ENCODE peak calls at places on chromosome 3, in ten cellular contexts. One of them, this sample, is unnamed.
A peak's percentile ranks its signal among the peaks of the same experiment; 100 is the strongest.

GRCh38 chr3:67418539-67419529 is 235.6 kb downstream of the SUCLG2 start:
- DNase-seq in GM23338: no peak
- DNase-seq in GM12891: no peak
- DNase-seq in breast epithelium: no peak
- DNase-seq in HCT116: no peak
- DNase-seq in transverse colon: no peak
- DNase-seq in SK-N-SH: no peak
- DNase-seq in stomach: no peak
- DNase-seq in suprapubic skin: no peak
- DNase-seq in esophagus muscularis mucosa: no peak
- DNase-seq in this sample: no peak

GRCh38 chr3:32181370-32181769 is 57.1 kb upstream of the CMTM8 start:
- DNase-seq in GM23338: no peak
- DNase-seq in GM12891: no peak
- DNase-seq in breast epithelium: no peak
- DNase-seq in HCT116: no peak
- DNase-seq in transverse colon: no peak
- DNase-seq in SK-N-SH: no peak
- DNase-seq in stomach: no peak
- DNase-seq in suprapubic skin: no peak
- DNase-seq in esophagus muscularis mucosa: no peak
- DNase-seq in this sample: no peak

GRCh38 chr3:42906905-42907183 is 902 bp downstream of the ZNF662 start:
- DNase-seq in GM23338: no peak
- DNase-seq in GM12891: no peak
- DNase-seq in breast epithelium: no peak
- DNase-seq in HCT116: no peak
- DNase-seq in transverse colon: no peak
- DNase-seq in SK-N-SH: no peak
- DNase-seq in stomach: no peak
- DNase-seq in suprapubic skin: no peak
- DNase-seq in esophagus muscularis mucosa: no peak
- DNase-seq in this sample: no peak

GRCh38 chr3:61005591-61005990 is 245.7 kb downstream of the FHIT start:
- DNase-seq in GM23338: no peak
- DNase-seq in GM12891: no peak
- DNase-seq in breast epithelium: no peak
- DNase-seq in HCT116: no peak
- DNase-seq in transverse colon: no peak
- DNase-seq in SK-N-SH: no peak
- DNase-seq in stomach: no peak
- DNase-seq in suprapubic skin: no peak
- DNase-seq in esophagus muscularis mucosa: no peak
- DNase-seq in this sample: no peak

GRCh38 chr3:29065211-29065785 is 215.6 kb upstream of the RBMS3 start:
- DNase-seq in GM23338: peak; percentile 83
- DNase-seq in GM12891: no peak
- DNase-seq in breast epithelium: peak; percentile 53
- DNase-seq in HCT116: no peak
- DNase-seq in transverse colon: peak; percentile 29
- DNase-seq in SK-N-SH: peak; percentile 19
- DNase-seq in stomach: peak; percentile 69
- DNase-seq in suprapubic skin: peak; percentile 65
- DNase-seq in esophagus muscularis mucosa: no peak
- DNase-seq in this sample: no peak

GRCh38 chr3:74601793-74602192 is 12.7 kb downstream of the CNTN3 start:
- DNase-seq in GM23338: no peak
- DNase-seq in GM12891: no peak
- DNase-seq in breast epithelium: no peak
- DNase-seq in HCT116: no peak
- DNase-seq in transverse colon: no peak
- DNase-seq in SK-N-SH: no peak
- DNase-seq in stomach: no peak
- DNase-seq in suprapubic skin: no peak
- DNase-seq in esophagus muscularis mucosa: no peak
- DNase-seq in this sample: no peak

GRCh38 chr3:43549626-43550025 is 72.2 kb downstream of the ANO10 start:
- DNase-seq in GM23338: no peak
- DNase-seq in GM12891: no peak
- DNase-seq in breast epithelium: no peak
- DNase-seq in HCT116: no peak
- DNase-seq in transverse colon: no peak
- DNase-seq in SK-N-SH: no peak
- DNase-seq in stomach: no peak
- DNase-seq in suprapubic skin: no peak
- DNase-seq in esophagus muscularis mucosa: no peak
- DNase-seq in this sample: no peak

GRCh38 chr3:78941587-78941986 is 826.2 kb downstream of the ROBO1 start:
- DNase-seq in GM23338: no peak
- DNase-seq in GM12891: no peak
- DNase-seq in breast epithelium: no peak
- DNase-seq in HCT116: no peak
- DNase-seq in transverse colon: no peak
- DNase-seq in SK-N-SH: no peak
- DNase-seq in stomach: no peak
- DNase-seq in suprapubic skin: no peak
- DNase-seq in esophagus muscularis mucosa: no peak
- DNase-seq in this sample: no peak

GRCh38 chr3:23817508-23818223 is 11.9 kb downstream of the UBE2E1 start:
- DNase-seq in GM23338: no peak
- DNase-seq in GM12891: no peak
- DNase-seq in breast epithelium: no peak
- DNase-seq in HCT116: no peak
- DNase-seq in transverse colon: no peak
- DNase-seq in SK-N-SH: no peak
- DNase-seq in stomach: no peak
- DNase-seq in suprapubic skin: no peak
- DNase-seq in esophagus muscularis mucosa: no peak
- DNase-seq in this sample: no peak

GRCh38 chr3:181699171-181699903 is 12.4 kb upstream of the SOX2 start:
- DNase-seq in GM23338: peak; percentile 77
- DNase-seq in GM12891: no peak
- DNase-seq in breast epithelium: no peak
- DNase-seq in HCT116: no peak
- DNase-seq in transverse colon: no peak
- DNase-seq in SK-N-SH: no peak
- DNase-seq in stomach: no peak
- DNase-seq in suprapubic skin: no peak
- DNase-seq in esophagus muscularis mucosa: no peak
- DNase-seq in this sample: no peak

GRCh38 chr3:181698263-181698944 is 13.3 kb upstream of the SOX2 start:
- DNase-seq in GM23338: peak; percentile 32
- DNase-seq in GM12891: no peak
- DNase-seq in breast epithelium: no peak
- DNase-seq in HCT116: no peak
- DNase-seq in transverse colon: no peak
- DNase-seq in SK-N-SH: peak; percentile 47
- DNase-seq in stomach: no peak
- DNase-seq in suprapubic skin: no peak
- DNase-seq in esophagus muscularis mucosa: no peak
- DNase-seq in this sample: no peak

GRCh38 chr3:181695661-181696491 is 15.8 kb upstream of the SOX2 start:
- DNase-seq in GM23338: no peak
- DNase-seq in GM12891: no peak
- DNase-seq in breast epithelium: no peak
- DNase-seq in HCT116: no peak
- DNase-seq in transverse colon: no peak
- DNase-seq in SK-N-SH: no peak
- DNase-seq in stomach: peak; percentile 38
- DNase-seq in suprapubic skin: no peak
- DNase-seq in esophagus muscularis mucosa: no peak
- DNase-seq in this sample: no peak

GRCh38 chr3:181694805-181695660 is 16.7 kb upstream of the SOX2 start:
- DNase-seq in GM23338: peak; percentile 81
- DNase-seq in GM12891: no peak
- DNase-seq in breast epithelium: peak; percentile 72
- DNase-seq in HCT116: no peak
- DNase-seq in transverse colon: peak; percentile 32
- DNase-seq in SK-N-SH: no peak
- DNase-seq in stomach: peak; percentile 47
- DNase-seq in suprapubic skin: peak; percentile 74
- DNase-seq in esophagus muscularis mucosa: no peak
- DNase-seq in this sample: no peak

DNA sequence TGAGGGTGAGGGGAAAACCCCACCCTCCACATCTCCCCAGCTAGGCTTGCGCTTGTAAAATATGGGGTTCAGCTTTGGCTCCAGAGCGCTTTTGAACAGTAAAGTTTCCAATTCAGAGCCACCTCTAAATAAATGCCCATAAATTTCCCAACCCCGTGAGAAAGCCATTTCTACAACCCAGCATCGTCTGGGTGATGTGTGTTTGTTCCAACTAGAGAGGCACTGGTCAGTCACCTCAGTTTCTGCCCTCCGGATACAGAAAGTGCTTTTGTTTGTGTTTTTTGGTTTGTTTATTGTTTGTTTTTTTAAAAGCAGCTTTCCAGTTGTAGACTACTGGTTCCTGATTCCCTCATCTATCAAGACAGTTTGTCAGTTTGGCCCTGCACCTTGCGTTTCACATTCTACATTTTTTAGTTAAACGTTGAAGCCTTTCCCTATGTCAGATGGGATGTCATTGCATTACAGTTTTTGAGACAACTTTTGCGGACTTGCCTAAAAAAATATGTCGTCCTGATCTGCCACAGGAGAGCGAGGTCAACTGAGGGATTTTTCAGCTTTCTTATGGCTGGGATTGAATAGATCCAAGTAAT is 15.0 kb upstream of the SOX2 start:
- DNase-seq in GM23338: no peak
- DNase-seq in GM12891: no peak
- DNase-seq in breast epithelium: no peak
- DNase-seq in HCT116: no peak
- DNase-seq in transverse colon: no peak
- DNase-seq in SK-N-SH: no peak
- DNase-seq in stomach: no peak
- DNase-seq in suprapubic skin: no peak
- DNase-seq in esophagus muscularis mucosa: no peak
- DNase-seq in this sample: no peak
- TF ChIP-seq POLR2AphosphoS5 in GM23338: no peak
- TF ChIP-seq POLR2AphosphoS5 in GM12891: no peak
- TF ChIP-seq POLR2AphosphoS5 in breast epithelium: no peak
- TF ChIP-seq POLR2AphosphoS5 in HCT116: no peak
- TF ChIP-seq POLR2AphosphoS5 in transverse colon: no peak
- TF ChIP-seq POLR2AphosphoS5 in SK-N-SH: no peak
- TF ChIP-seq POLR2AphosphoS5 in stomach: no peak
- TF ChIP-seq POLR2AphosphoS5 in suprapubic skin: no peak
- TF ChIP-seq POLR2AphosphoS5 in esophagus muscularis mucosa: no peak
- TF ChIP-seq POLR2AphosphoS5 in this sample: no peak

GRCh38 chr3:115324056-115324455 is 177.0 kb upstream of the ZBTB20 start:
- DNase-seq in GM23338: no peak
- DNase-seq in GM12891: no peak
- DNase-seq in breast epithelium: no peak
- DNase-seq in HCT116: no peak
- DNase-seq in transverse colon: no peak
- DNase-seq in SK-N-SH: no peak
- DNase-seq in stomach: no peak
- DNase-seq in suprapubic skin: no peak
- DNase-seq in esophagus muscularis mucosa: no peak
- DNase-seq in this sample: no peak

GRCh38 chr3:115323380-115323779 is 176.3 kb upstream of the ZBTB20 start:
- DNase-seq in GM23338: no peak
- DNase-seq in GM12891: no peak
- DNase-seq in breast epithelium: no peak
- DNase-seq in HCT116: no peak
- DNase-seq in transverse colon: no peak
- DNase-seq in SK-N-SH: no peak
- DNase-seq in stomach: no peak
- DNase-seq in suprapubic skin: no peak
- DNase-seq in esophagus muscularis mucosa: no peak
- DNase-seq in this sample: no peak

GRCh38 chr3:115321396-115321795 is 174.3 kb upstream of the ZBTB20 start:
- DNase-seq in GM23338: no peak
- DNase-seq in GM12891: no peak
- DNase-seq in breast epithelium: no peak
- DNase-seq in HCT116: no peak
- DNase-seq in transverse colon: no peak
- DNase-seq in SK-N-SH: no peak
- DNase-seq in stomach: no peak
- DNase-seq in suprapubic skin: no peak
- DNase-seq in esophagus muscularis mucosa: no peak
- DNase-seq in this sample: no peak

GRCh38 chr3:115325539-115325938 is 178.5 kb upstream of the ZBTB20 start:
- DNase-seq in GM23338: peak; percentile 90
- DNase-seq in GM12891: no peak
- DNase-seq in breast epithelium: no peak
- DNase-seq in HCT116: no peak
- DNase-seq in transverse colon: no peak
- DNase-seq in SK-N-SH: no peak
- DNase-seq in stomach: no peak
- DNase-seq in suprapubic skin: no peak
- DNase-seq in esophagus muscularis mucosa: no peak
- DNase-seq in this sample: no peak

GRCh38 chr3:115322901-115323300 is 175.8 kb upstream of the ZBTB20 start:
- DNase-seq in GM23338: no peak
- DNase-seq in GM12891: no peak
- DNase-seq in breast epithelium: no peak
- DNase-seq in HCT116: no peak
- DNase-seq in transverse colon: no peak
- DNase-seq in SK-N-SH: no peak
- DNase-seq in stomach: no peak
- DNase-seq in suprapubic skin: no peak
- DNase-seq in esophagus muscularis mucosa: no peak
- DNase-seq in this sample: no peak
- TF ChIP-seq POLR2AphosphoS5 in GM23338: no peak
- TF ChIP-seq POLR2AphosphoS5 in GM12891: no peak
- TF ChIP-seq POLR2AphosphoS5 in breast epithelium: no peak
- TF ChIP-seq POLR2AphosphoS5 in HCT116: no peak
- TF ChIP-seq POLR2AphosphoS5 in transverse colon: no peak
- TF ChIP-seq POLR2AphosphoS5 in SK-N-SH: no peak
- TF ChIP-seq POLR2AphosphoS5 in stomach: no peak
- TF ChIP-seq POLR2AphosphoS5 in suprapubic skin: no peak
- TF ChIP-seq POLR2AphosphoS5 in esophagus muscularis mucosa: no peak
- TF ChIP-seq POLR2AphosphoS5 in this sample: no peak

GRCh38 chr3:196192036-196193001 is 18.9 kb downstream of the ZDHHC19 start:
- DNase-seq in GM23338: peak; percentile 68
- DNase-seq in GM12891: no peak
- DNase-seq in breast epithelium: no peak
- DNase-seq in HCT116: no peak
- DNase-seq in transverse colon: peak; percentile 56
- DNase-seq in SK-N-SH: peak; percentile 13
- DNase-seq in stomach: peak; percentile 72
- DNase-seq in suprapubic skin: no peak
- DNase-seq in esophagus muscularis mucosa: no peak
- DNase-seq in this sample: no peak
- TF ChIP-seq POLR2AphosphoS5 in GM23338: no peak
- TF ChIP-seq POLR2AphosphoS5 in GM12891: no peak
- TF ChIP-seq POLR2AphosphoS5 in breast epithelium: no peak
- TF ChIP-seq POLR2AphosphoS5 in HCT116: no peak
- TF ChIP-seq POLR2AphosphoS5 in transverse colon: no peak
- TF ChIP-seq POLR2AphosphoS5 in SK-N-SH: no peak
- TF ChIP-seq POLR2AphosphoS5 in stomach: no peak
- TF ChIP-seq POLR2AphosphoS5 in suprapubic skin: no peak
- TF ChIP-seq POLR2AphosphoS5 in esophagus muscularis mucosa: no peak
- TF ChIP-seq POLR2AphosphoS5 in this sample: no peak

DNA sequence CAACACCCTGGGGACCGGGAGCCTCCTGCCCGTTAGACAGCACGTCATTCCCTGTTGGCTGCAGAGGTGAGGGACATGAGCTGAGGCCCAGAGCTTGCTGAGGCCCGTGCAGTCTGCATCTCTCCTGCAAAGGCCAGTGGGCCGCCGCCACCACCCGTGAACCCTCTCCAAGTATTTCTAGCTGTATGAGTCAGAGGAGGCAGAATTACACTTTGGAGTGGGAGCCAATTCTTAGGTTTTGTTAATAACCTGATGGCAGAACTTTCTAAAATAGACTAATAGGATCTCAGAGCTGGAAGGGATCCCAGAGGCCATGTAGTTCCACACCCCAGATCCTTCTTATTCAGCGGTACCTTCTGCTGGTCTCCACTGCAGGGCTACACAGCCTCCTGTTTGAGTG is 335.2 kb upstream of the CTDSPL start:
- DNase-seq in GM23338: no peak
- DNase-seq in GM12891: no peak
- DNase-seq in breast epithelium: no peak
- DNase-seq in HCT116: no peak
- DNase-seq in transverse colon: peak; percentile 14
- DNase-seq in SK-N-SH: no peak
- DNase-seq in stomach: no peak
- DNase-seq in suprapubic skin: no peak
- DNase-seq in esophagus muscularis mucosa: no peak
- DNase-seq in this sample: no peak
- TF ChIP-seq POLR2AphosphoS5 in GM23338: no peak
- TF ChIP-seq POLR2AphosphoS5 in GM12891: no peak
- TF ChIP-seq POLR2AphosphoS5 in breast epithelium: no peak
- TF ChIP-seq POLR2AphosphoS5 in HCT116: no peak
- TF ChIP-seq POLR2AphosphoS5 in transverse colon: no peak
- TF ChIP-seq POLR2AphosphoS5 in SK-N-SH: no peak
- TF ChIP-seq POLR2AphosphoS5 in stomach: no peak
- TF ChIP-seq POLR2AphosphoS5 in suprapubic skin: no peak
- TF ChIP-seq POLR2AphosphoS5 in esophagus muscularis mucosa: peak; percentile 65
- TF ChIP-seq POLR2AphosphoS5 in this sample: peak; percentile 70

This sample was measured in vagina.